ENCODE peak calls at places on chromosomes 4 and X, in six cellular contexts. E is uterus; J is SW480; W is activated naive CD4-positive, alpha-beta T cell; K is stimulated activated CD4-positive, alpha-beta T cell treated with anti-CD3 and anti-CD28 coated beads, Interleukin-12 subunit alpha, Interleukin-12 subunit beta, amount 100 ng/mL, for 48 hours; N is sigmoid colon. V is an unnamed sample.

GRCh38 chrX:17323397-17323796 is 51.6 kb upstream of the NHS start:
- DNase-seq in E (no peak), J (no peak), W (no peak), K (no peak), N (no peak), V (no peak)

GRCh38 chr4:188976644-188977115 is 837.4 kb downstream of the TRIML1 start:
- DNase-seq in E (no peak), J (peak), W (no peak), K (no peak), N (no peak), V (no peak)

GRCh38 chr4:179748837-179749236 is 2306.6 kb upstream of the AGA start:
- DNase-seq in E (no peak), J (no peak), W (no peak), K (no peak), N (no peak), V (peak)

GRCh38 chr4:10200869-10201268 is 84.3 kb upstream of the WDR1 start:
- DNase-seq in E (no peak), J (no peak), W (no peak), K (no peak), N (no peak), V (peak)

GRCh38 chr4:174119818-174120217 is 163.6 kb downstream of the FBXO8 start:
- DNase-seq in E (no peak), J (no peak), W (no peak), K (no peak), N (no peak), V (no peak)

GRCh38 chr4:151604238-151604637 is 156.6 kb downstream of the GATB start:
- DNase-seq in E (no peak), J (peak), W (no peak), K (no peak), N (no peak), V (no peak)

GRCh38 chrX:151970661-151971060 is 3.8 kb downstream of the GABRE start:
- DNase-seq in E (peak), J (peak), W (no peak), K (no peak), N (peak), V (no peak)

GRCh38 chr4:91116861-91117260 is 989.7 kb downstream of the CCSER1 start:
- DNase-seq in E (no peak), J (no peak), W (no peak), K (no peak), N (no peak), V (no peak)

GRCh38 chr4:185112104-185112503 is 31.0 kb upstream of the SLC25A4 start:
- DNase-seq in E (peak), J (peak), W (no peak), K (no peak), N (no peak), V (peak)

GRCh38 chr4:150580244-150580643 is 1.7 kb upstream of the MAB21L2 start:
- DNase-seq in E (no peak), J (no peak), W (no peak), K (no peak), N (no peak), V (no peak)

GRCh38 chrX:138745215-138745614 is 33.7 kb upstream of the FGF13 start:
- DNase-seq in E (peak), J (peak), W (no peak), K (no peak), N (no peak), V (peak)

GRCh38 chr4:81198151-81198550 is 16.9 kb downstream of the PRKG2 start:
- DNase-seq in E (no peak), J (no peak), W (no peak), K (no peak), N (no peak), V (no peak)

GRCh38 chr4:111718763-111719537 is 426.3 kb upstream of the FAM241A start:
- DNase-seq in E (no peak), J (no peak), W (no peak), K (no peak), N (no peak), V (no peak)

GRCh38 chr4:38150766-38151165 is 190.6 kb downstream of the PTTG2 start:
- DNase-seq in E (no peak), J (no peak), W (no peak), K (no peak), N (no peak), V (no peak)

GRCh38 chrX:64894454-64895038 is 81.7 kb downstream of the ZC4H2 start:
- DNase-seq in E (no peak), J (peak), W (no peak), K (peak), N (no peak), V (peak)

GRCh38 chrX:83077606-83078005 is 430.5 kb upstream of the POU3F4 start:
- DNase-seq in E (no peak), J (no peak), W (no peak), K (no peak), N (no peak), V (no peak)

GRCh38 chr4:102578819-102579218 is 77.7 kb downstream of the NFKB1 start:
- DNase-seq in E (no peak), J (no peak), W (no peak), K (no peak), N (no peak), V (no peak)

GRCh38 chr4:162682651-162683050 is 484.0 kb downstream of the NAF1 start:
- DNase-seq in E (no peak), J (no peak), W (no peak), K (no peak), N (no peak), V (no peak)

GRCh38 chrX:132831336-132831973 is 127.0 kb downstream of the HS6ST2 start:
- DNase-seq in E (no peak), J (no peak), W (no peak), K (no peak), N (no peak), V (no peak)

GRCh38 chr4:107130157-107130556 is 94.0 kb upstream of the DKK2 start:
- DNase-seq in E (no peak), J (no peak), W (no peak), K (no peak), N (no peak), V (no peak)

GRCh38 chr4:100836929-100837328 is 319.1 kb upstream of the EMCN start:
- DNase-seq in E (no peak), J (no peak), W (no peak), K (no peak), N (no peak), V (no peak)

GRCh38 chr4:18777190-18777589 is 755.6 kb upstream of the LCORL start:
- DNase-seq in E (no peak), J (no peak), W (no peak), K (no peak), N (no peak), V (no peak)

GRCh38 chrX:5958523-5958922 is 270.1 kb downstream of the NLGN4X start:
- DNase-seq in E (no peak), J (no peak), W (no peak), K (no peak), N (no peak), V (no peak)

GRCh38 chr4:92234393-92235176 is 69.2 kb upstream of the GRID2 start:
- DNase-seq in E (no peak), J (peak), W (no peak), K (no peak), N (no peak), V (no peak)

GRCh38 chr4:152100378-152101201 is 339.8 kb upstream of the GATB start:
- DNase-seq in E (no peak), J (peak), W (peak), K (peak), N (no peak), V (no peak)

GRCh38 chrX:48902135-48902534 is 4.4 kb downstream of the PQBP1 start:
- DNase-seq in E (no peak), J (no peak), W (no peak), K (no peak), N (no peak), V (no peak)

GRCh38 chr4:73053974-73054480 is 15.5 kb downstream of the COX18 start:
- DNase-seq in E (no peak), J (no peak), W (no peak), K (no peak), N (no peak), V (no peak)

GRCh38 chr4:26873391-26874026 is 12.9 kb downstream of the STIM2 start:
- DNase-seq in E (no peak), J (no peak), W (no peak), K (peak), N (no peak), V (no peak)

GRCh38 chrX:123975180-123975579 is 13.7 kb downstream of the STAG2 start:
- DNase-seq in E (no peak), J (no peak), W (no peak), K (no peak), N (no peak), V (no peak)